ENCODE peak calls at places on chromosomes 16 and 17, in five cellular contexts. One of them, this sample, is unnamed. For H3K27me3 and H3K4me1, the result is how much of the 10 kb centered on the place peaks cover.

GRCh38 chr17:36511216-36511615 is 23.5 kb downstream of the MYO19 start:
- DNase-seq in HCT116: no peak
- DNase-seq in left ventricle myocardium inferior: no peak
- DNase-seq in MM.1S: no peak
- DNase-seq in psoas muscle: no peak
- DNase-seq in this sample: no peak

GRCh38 chr17:72697602-72698146 is 394.8 kb downstream of the SLC39A11 start:
- DNase-seq in HCT116: no peak
- DNase-seq in left ventricle myocardium inferior: no peak
- DNase-seq in MM.1S: no peak
- DNase-seq in psoas muscle: no peak
- DNase-seq in this sample: no peak

GRCh38 chr16:84819644-84820304 is at the start of gene CRISPLD2:
- DNase-seq in HCT116: peak
- DNase-seq in left ventricle myocardium inferior: peak
- DNase-seq in MM.1S: peak
- DNase-seq in psoas muscle: peak
- DNase-seq in this sample: peak

GRCh38 chr17:78668847-78669246 is 91.7 kb upstream of the DNAH17 start:
- DNase-seq in HCT116: no peak
- DNase-seq in left ventricle myocardium inferior: no peak
- DNase-seq in MM.1S: no peak
- DNase-seq in psoas muscle: no peak
- DNase-seq in this sample: no peak

GRCh38 chr17:68961204-68961893 is 6.2 kb upstream of the ABCA8 start:
- DNase-seq in HCT116: no peak
- DNase-seq in left ventricle myocardium inferior: peak
- DNase-seq in MM.1S: no peak
- DNase-seq in psoas muscle: peak
- DNase-seq in this sample: no peak

GRCh38 chr17:45768000-45768399 is 16.1 kb upstream of the CRHR1 start:
- DNase-seq in HCT116: no peak
- DNase-seq in left ventricle myocardium inferior: no peak
- DNase-seq in MM.1S: no peak
- DNase-seq in psoas muscle: no peak
- DNase-seq in this sample: no peak

GRCh38 chr17:82396601-82397435 is 21.3 kb upstream of the HEXD start:
- DNase-seq in HCT116: no peak
- DNase-seq in left ventricle myocardium inferior: no peak
- DNase-seq in MM.1S: no peak
- DNase-seq in psoas muscle: peak
- DNase-seq in this sample: peak

GRCh38 chr16:49011807-49012345 is 269.8 kb downstream of the CBLN1 start:
- DNase-seq in HCT116: no peak
- DNase-seq in left ventricle myocardium inferior: no peak
- DNase-seq in MM.1S: no peak
- DNase-seq in psoas muscle: no peak
- DNase-seq in this sample: no peak

GRCh38 chr17:79046501-79047280 is 22.7 kb downstream of the C1QTNF1 start:
- DNase-seq in HCT116: no peak
- DNase-seq in left ventricle myocardium inferior: peak
- DNase-seq in MM.1S: no peak
- DNase-seq in psoas muscle: peak
- DNase-seq in this sample: peak

GRCh38 chr16:23207485-23207884 is 24.9 kb downstream of the SCNN1G start:
- DNase-seq in HCT116: no peak
- DNase-seq in left ventricle myocardium inferior: no peak
- DNase-seq in MM.1S: no peak
- DNase-seq in psoas muscle: no peak
- DNase-seq in this sample: no peak

GRCh38 chr16:629289-630023 is 1.3 kb upstream of the WFIKKN1 start:
- DNase-seq in HCT116: no peak
- DNase-seq in left ventricle myocardium inferior: no peak
- DNase-seq in MM.1S: no peak
- DNase-seq in psoas muscle: peak
- DNase-seq in this sample: peak

GRCh38 chr17:2580641-2581040 is 12.8 kb upstream of the PAFAH1B1 start:
- DNase-seq in HCT116: no peak
- DNase-seq in left ventricle myocardium inferior: no peak
- DNase-seq in MM.1S: no peak
- DNase-seq in psoas muscle: no peak
- DNase-seq in this sample: no peak
- H3K27ac ChIP-seq in HCT116: no peak
- H3K27ac ChIP-seq in left ventricle myocardium inferior: no peak
- H3K27ac ChIP-seq in MM.1S: no peak
- H3K27ac ChIP-seq in psoas muscle: no peak
- H3K27ac ChIP-seq in this sample: no peak

GRCh38 chr16:73065617-73066313 is 17.8 kb upstream of the ZFHX3 start:
- DNase-seq in HCT116: no peak
- DNase-seq in left ventricle myocardium inferior: peak
- DNase-seq in MM.1S: no peak
- DNase-seq in psoas muscle: peak
- DNase-seq in this sample: no peak
- H3K27me3 ChIP-seq in HCT116: under half
- H3K27me3 ChIP-seq in left ventricle myocardium inferior: half or more
- H3K27me3 ChIP-seq in MM.1S: under half
- H3K27me3 ChIP-seq in psoas muscle: under half
- H3K27me3 ChIP-seq in this sample: under half

GRCh38 chr16:54164789-54165173 is 121.8 kb downstream of the IRX3 start:
- DNase-seq in HCT116: no peak
- DNase-seq in left ventricle myocardium inferior: no peak
- DNase-seq in MM.1S: no peak
- DNase-seq in psoas muscle: no peak
- DNase-seq in this sample: no peak
- H3K4me1 ChIP-seq in HCT116: under half
- H3K4me1 ChIP-seq in left ventricle myocardium inferior: under half
- H3K4me1 ChIP-seq in MM.1S: under half
- H3K4me1 ChIP-seq in psoas muscle: under half
- H3K4me1 ChIP-seq in this sample: under half

GRCh38 chr16:81602377-81602776 is 157.8 kb downstream of the CMIP start:
- DNase-seq in HCT116: no peak
- DNase-seq in left ventricle myocardium inferior: no peak
- DNase-seq in MM.1S: no peak
- DNase-seq in psoas muscle: no peak
- DNase-seq in this sample: no peak

GRCh38 chr16:81600275-81600674 is 155.7 kb downstream of the CMIP start:
- DNase-seq in HCT116: no peak
- DNase-seq in left ventricle myocardium inferior: no peak
- DNase-seq in MM.1S: no peak
- DNase-seq in psoas muscle: no peak
- DNase-seq in this sample: peak

GRCh38 chr16:81601008-81601428 is 156.4 kb downstream of the CMIP start:
- DNase-seq in HCT116: no peak
- DNase-seq in left ventricle myocardium inferior: no peak
- DNase-seq in MM.1S: no peak
- DNase-seq in psoas muscle: no peak
- DNase-seq in this sample: peak

GRCh38 chr16:81602792-81603191 is 158.2 kb downstream of the CMIP start:
- DNase-seq in HCT116: no peak
- DNase-seq in left ventricle myocardium inferior: no peak
- DNase-seq in MM.1S: no peak
- DNase-seq in psoas muscle: no peak
- DNase-seq in this sample: no peak

GRCh38 chr16:81601601-81602251 is 157.1 kb downstream of the CMIP start:
- DNase-seq in HCT116: no peak
- DNase-seq in left ventricle myocardium inferior: no peak
- DNase-seq in MM.1S: no peak
- DNase-seq in psoas muscle: no peak
- DNase-seq in this sample: no peak
- H3K27ac ChIP-seq in HCT116: no peak
- H3K27ac ChIP-seq in left ventricle myocardium inferior: no peak
- H3K27ac ChIP-seq in MM.1S: no peak
- H3K27ac ChIP-seq in psoas muscle: no peak
- H3K27ac ChIP-seq in this sample: peak

This sample was measured in SJCRH30.